ENCODE peak calls at places on chromosomes 12 and 14, in seven cellular contexts. V is HepG2, G is adrenal gland, P is heart right ventricle, B is vagina, X is PC-3, W is MM.1S. Y is an unnamed sample. For H3K4me1, the result is how much of the 10 kb centered on the place peaks cover.

GRCh38 chr14:60723218-60724079 is 702 bp downstream of the SIX4 start:
- DNase-seq in V (no peak), G (peak), P (peak), B (no peak), X (peak), W (peak), Y (peak)

GRCh38 chr14:94384342-94384741 is 4.1 kb downstream of the SERPINA1 start:
- DNase-seq in V (no peak), G (no peak), P (no peak), B (no peak), X (no peak), W (no peak), Y (no peak)

GRCh38 chr12:21757665-21758064 is 16.8 kb downstream of the KCNJ8 start:
- DNase-seq in V (no peak), G (no peak), P (no peak), B (no peak), X (no peak), W (no peak), Y (no peak)

GRCh38 chr12:24902521-24903304 is 46.2 kb downstream of the BCAT1 start:
- DNase-seq in V (no peak), G (no peak), P (no peak), B (no peak), X (no peak), W (no peak), Y (peak)

GRCh38 chr12:62466018-62466595 is 519 bp upstream of the MON2 start:
- DNase-seq in V (peak), G (peak), P (peak), B (no peak), X (peak), W (peak), Y (no peak)

GRCh38 chr12:109308534-109309440 is at the start of gene FOXN4:
- DNase-seq in V (no peak), G (no peak), P (no peak), B (no peak), X (no peak), W (no peak), Y (no peak)

GRCh38 chr14:22781606-22782000 is 15.1 kb downstream of the OXA1L start:
- DNase-seq in V (no peak), G (no peak), P (no peak), B (no peak), X (peak), W (no peak), Y (no peak)

GRCh38 chr12:103547929-103548328 is 39.1 kb upstream of the STAB2 start:
- DNase-seq in V (no peak), G (no peak), P (no peak), B (no peak), X (no peak), W (no peak), Y (no peak)

GRCh38 chr12:10722502-10722904 is 620 bp downstream of the YBX3 start:
- DNase-seq in V (peak), G (peak), P (peak), B (no peak), X (peak), W (peak), Y (peak)

GRCh38 chr12:11730299-11731041 is 81.0 kb downstream of the ETV6 start:
- DNase-seq in V (no peak), G (no peak), P (no peak), B (no peak), X (peak), W (no peak), Y (no peak)

GRCh38 chr12:90909069-90909676 is 45.8 kb downstream of the CCER1 start:
- DNase-seq in V (peak), G (peak), P (peak), B (no peak), X (peak), W (peak), Y (no peak)

GRCh38 chr14:58875613-58876012 is 237.9 kb downstream of the DACT1 start:
- DNase-seq in V (no peak), G (no peak), P (no peak), B (no peak), X (no peak), W (no peak), Y (no peak)

GRCh38 chr12:128976120-128976519 is 122.8 kb downstream of the GLT1D1 start:
- DNase-seq in V (no peak), G (no peak), P (no peak), B (no peak), X (peak), W (no peak), Y (no peak)

GRCh38 chr12:104605685-104606084 is 148.9 kb downstream of the CHST11 start:
- DNase-seq in V (no peak), G (peak), P (peak), B (no peak), X (no peak), W (no peak), Y (no peak)

GRCh38 chr12:24937553-24938244 is 11.2 kb downstream of the BCAT1 start:
- DNase-seq in V (no peak), G (no peak), P (no peak), B (no peak), X (no peak), W (no peak), Y (no peak)

GRCh38 chr12:26870491-26871419 is 37.8 kb upstream of the ITPR2 start:
- DNase-seq in V (no peak), G (peak), P (peak), B (no peak), X (peak), W (peak), Y (no peak)

GRCh38 chr14:88974991-88975835 is 150.8 kb downstream of the TTC8 start:
- DNase-seq in V (no peak), G (no peak), P (no peak), B (no peak), X (no peak), W (no peak), Y (no peak)

GRCh38 chr14:89750909-89751502 is 203.5 kb downstream of the EFCAB11 start:
- DNase-seq in V (no peak), G (no peak), P (no peak), B (no peak), X (no peak), W (no peak), Y (no peak)

GRCh38 chr14:92728781-92729364 is 19.6 kb downstream of the LGMN start:
- DNase-seq in V (no peak), G (peak), P (no peak), B (no peak), X (peak), W (no peak), Y (no peak)

GRCh38 chr14:81710232-81710845 is 176.7 kb upstream of the SEL1L start:
- DNase-seq in V (peak), G (peak), P (peak), B (no peak), X (peak), W (peak), Y (no peak)

GRCh38 chr12:66066071-66066928 is 64.2 kb downstream of the LLPH start:
- DNase-seq in V (peak), G (no peak), P (no peak), B (no peak), X (no peak), W (peak), Y (no peak)

GRCh38 chr14:86796221-86797074 is 1196.5 kb downstream of the GALC start:
- DNase-seq in V (peak), G (no peak), P (no peak), B (no peak), X (no peak), W (no peak), Y (no peak)

GRCh38 chr12:104012331-104012730 is 37.7 kb downstream of the GLT8D2 start:
- DNase-seq in V (no peak), G (no peak), P (no peak), B (no peak), X (no peak), W (no peak), Y (no peak)

GRCh38 chr12:109139360-109139759 is 23.0 kb downstream of the ACACB start:
- DNase-seq in V (no peak), G (no peak), P (no peak), B (no peak), X (no peak), W (no peak), Y (no peak)

GRCh38 chr14:88191605-88192004 is 131.5 kb downstream of the KCNK10 start:
- DNase-seq in V (no peak), G (no peak), P (no peak), B (no peak), X (no peak), W (no peak), Y (no peak)

GRCh38 chr12:82740-83139 is 16.2 kb downstream of the IQSEC3 start:
- DNase-seq in V (no peak), G (no peak), P (no peak), B (peak), X (no peak), W (no peak), Y (no peak)

GRCh38 chr12:104522985-104523719 is 66.4 kb downstream of the CHST11 start:
- DNase-seq in V (no peak), G (no peak), P (no peak), B (no peak), X (peak), W (peak), Y (no peak)

GRCh38 chr12:114936148-114937099 is 252.4 kb upstream of the TBX3 start:
- DNase-seq in V (no peak), G (no peak), P (no peak), B (no peak), X (peak), W (no peak), Y (no peak)

GRCh38 chr12:127295630-127296029 is 971.3 kb upstream of the TMEM132C start:
- DNase-seq in V (no peak), G (no peak), P (no peak), B (no peak), X (no peak), W (no peak), Y (no peak)

GRCh38 chr12:92597997-92598396 is 104.8 kb upstream of the PLEKHG7 start:
- DNase-seq in V (no peak), G (no peak), P (no peak), B (no peak), X (peak), W (no peak), Y (no peak)

GRCh38 chr14:97106166-97106565 is 309.0 kb downstream of the VRK1 start:
- DNase-seq in V (no peak), G (no peak), P (no peak), B (no peak), X (no peak), W (no peak), Y (no peak)

GRCh38 chr14:96362071-96362964 is 823 bp downstream of the ATG2B start:
- DNase-seq in V (peak), G (peak), P (peak), B (no peak), X (peak), W (peak), Y (no peak)

GRCh38 chr12:65741662-65742480 is 82.4 kb upstream of the HMGA2 start:
- DNase-seq in V (peak), G (no peak), P (peak), B (no peak), X (no peak), W (no peak), Y (no peak)

GRCh38 chr14:71319646-71320045 is 412.4 kb downstream of the PCNX1 start:
- DNase-seq in V (no peak), G (no peak), P (no peak), B (peak), X (peak), W (peak), Y (no peak)

GRCh38 chr14:52061380-52061779 is 7.5 kb downstream of the NID2 start:
- DNase-seq in V (no peak), G (no peak), P (peak), B (no peak), X (no peak), W (no peak), Y (no peak)

GRCh38 chr14:32933943-32934890 is 4.5 kb upstream of the NPAS3 start:
- DNase-seq in V (no peak), G (peak), P (no peak), B (no peak), X (peak), W (no peak), Y (peak)

GRCh38 chr12:76633415-76633814 is 73.8 kb upstream of the OSBPL8 start:
- DNase-seq in V (no peak), G (no peak), P (peak), B (no peak), X (peak), W (no peak), Y (no peak)

GRCh38 chr12:110635055-110635454 is 21.1 kb downstream of the TCTN1 start:
- DNase-seq in V (no peak), G (no peak), P (no peak), B (no peak), X (no peak), W (no peak), Y (no peak)

GRCh38 chr12:31567029-31567428 is 23.9 kb downstream of the DENND5B start:
- DNase-seq in V (no peak), G (no peak), P (no peak), B (no peak), X (no peak), W (no peak), Y (no peak)

GRCh38 chr12:121127501-121127900 is 5.2 kb upstream of the P2RX7 start:
- DNase-seq in V (no peak), G (no peak), P (no peak), B (no peak), X (no peak), W (no peak), Y (no peak)
- TF ChIP-seq CTCF in V (no peak), G (no peak), P (no peak), B (no peak), X (no peak), W (no peak), Y (no peak)

GRCh38 chr12:9649532-9649940 is 20.0 kb upstream of the CLEC2D start:
- DNase-seq in V (no peak), G (no peak), P (no peak), B (no peak), X (no peak), W (peak), Y (no peak)

GRCh38 chr12:9647825-9648700 is 21.4 kb upstream of the CLEC2D start:
- DNase-seq in V (peak), G (peak), P (peak), B (no peak), X (peak), W (peak), Y (peak)

GRCh38 chr12:9651265-9651729 is 18.2 kb upstream of the CLEC2D start:
- DNase-seq in V (no peak), G (no peak), P (no peak), B (no peak), X (peak), W (no peak), Y (no peak)

GRCh38 chr12:9646794-9647622 is 22.5 kb upstream of the CLEC2D start:
- DNase-seq in V (no peak), G (no peak), P (no peak), B (no peak), X (peak), W (no peak), Y (no peak)

GRCh38 chr12:9648701-9649531 is 20.6 kb upstream of the CLEC2D start:
- DNase-seq in V (no peak), G (no peak), P (no peak), B (no peak), X (no peak), W (peak), Y (no peak)
- H3K4me1 ChIP-seq in V (under half), G (under half), P (under half), B (under half), X (under half), W (under half), Y (under half)

DNA sequence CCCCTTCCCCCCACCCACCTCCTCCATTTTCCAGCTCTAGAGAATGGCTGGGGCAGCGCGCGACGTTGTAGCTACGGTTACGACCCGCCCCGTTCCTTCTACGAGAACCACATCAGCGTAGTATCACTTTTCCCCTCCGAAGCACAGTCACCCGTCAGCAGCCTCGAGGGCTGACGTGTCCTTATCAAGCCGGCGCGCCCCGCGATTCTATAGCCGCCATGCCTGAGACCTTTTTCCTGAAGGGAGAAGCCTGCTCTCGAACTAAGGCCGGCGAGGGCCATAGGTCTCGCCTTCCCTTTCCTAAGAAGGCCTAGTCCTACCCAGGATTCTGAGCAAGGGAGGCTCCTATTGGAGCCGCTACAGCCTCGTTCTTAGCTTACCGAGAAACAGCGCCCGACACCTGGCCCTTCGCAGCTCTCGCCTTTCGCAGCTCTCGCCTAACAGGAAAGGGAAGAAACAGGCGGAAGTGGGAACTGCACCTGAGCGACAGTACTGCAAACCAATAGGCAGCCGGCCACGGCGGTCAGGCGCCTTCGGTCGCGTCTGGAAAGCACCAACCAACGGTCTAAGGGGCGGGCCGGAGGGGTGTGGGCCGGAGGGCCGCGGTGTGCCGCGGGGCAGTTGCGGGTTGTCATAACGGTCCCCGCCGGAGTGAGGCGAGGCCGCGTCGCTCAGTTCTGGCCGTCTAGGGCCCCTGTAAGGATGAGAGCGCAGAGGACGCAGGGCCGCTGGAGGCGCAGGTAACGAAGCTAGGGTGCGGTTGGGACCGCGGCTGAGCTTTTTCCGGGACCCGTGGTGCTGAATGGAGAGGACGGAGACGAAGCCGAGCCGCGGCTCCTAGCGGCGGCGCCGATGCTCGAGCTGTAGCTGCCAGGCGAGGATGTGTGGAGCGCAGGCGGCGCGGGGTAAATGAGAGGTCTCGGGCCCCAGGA is at the start of the genes MGAT2 and RPL36AL:
- DNase-seq in V (peak), G (peak), P (peak), B (peak), X (peak), W (peak), Y (peak)
- TF ChIP-seq CTCF in V (peak), G (peak), P (no peak), B (no peak), X (peak), W (peak), Y (peak)

GRCh38 chr12:94267530-94267877 is 119.1 kb downstream of the PLXNC1 start:
- DNase-seq in V (no peak), G (no peak), P (no peak), B (no peak), X (no peak), W (no peak), Y (no peak)

GRCh38 chr12:94267907-94268575 is 119.7 kb downstream of the PLXNC1 start:
- DNase-seq in V (no peak), G (no peak), P (no peak), B (no peak), X (no peak), W (no peak), Y (no peak)

GRCh38 chr12:94266390-94266789 is 118.0 kb downstream of the PLXNC1 start:
- DNase-seq in V (no peak), G (no peak), P (no peak), B (no peak), X (no peak), W (no peak), Y (no peak)

GRCh38 chr12:94265966-94266365 is 117.6 kb downstream of the PLXNC1 start:
- DNase-seq in V (no peak), G (no peak), P (no peak), B (no peak), X (no peak), W (no peak), Y (no peak)

DNA sequence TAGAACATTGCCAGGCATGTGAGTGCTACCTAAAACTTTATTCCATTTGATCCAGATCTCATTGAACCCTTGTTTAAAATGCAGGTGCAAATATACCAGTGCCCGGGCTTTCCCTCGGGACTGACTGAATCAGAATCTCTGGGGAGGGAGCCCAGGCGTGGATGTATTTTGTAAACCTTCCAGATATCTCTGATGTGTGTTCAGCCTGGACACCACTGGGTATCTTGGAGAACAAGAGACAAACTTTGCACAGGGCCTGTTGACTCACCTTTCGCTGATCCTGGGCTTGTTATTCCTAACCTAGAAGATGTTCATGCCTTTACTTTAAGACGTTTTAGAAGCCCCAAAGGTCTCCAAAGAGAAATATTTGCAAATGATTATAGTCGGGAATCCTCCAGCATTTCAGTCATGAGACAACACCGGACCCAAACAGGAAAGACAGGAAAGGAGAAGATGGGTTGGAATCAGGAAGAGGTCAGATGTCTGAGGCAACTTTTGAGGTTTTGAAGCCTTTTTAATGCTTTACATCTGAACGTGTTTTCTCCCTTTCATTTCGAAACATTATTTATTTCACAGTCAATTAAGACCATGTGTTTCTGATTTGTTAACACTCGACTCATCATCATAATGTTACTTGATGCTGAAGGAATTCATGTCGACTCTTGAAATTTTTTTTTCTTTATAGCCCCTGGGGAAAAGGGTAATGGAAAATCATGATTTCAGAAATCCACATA is 118.6 kb downstream of the PLXNC1 start:
- DNase-seq in V (no peak), G (no peak), P (no peak), B (no peak), X (no peak), W (no peak), Y (no peak)
- H3K4me1 ChIP-seq in V (under half), G (under half), P (under half), B (under half), X (under half), W (under half), Y (under half)

DNA sequence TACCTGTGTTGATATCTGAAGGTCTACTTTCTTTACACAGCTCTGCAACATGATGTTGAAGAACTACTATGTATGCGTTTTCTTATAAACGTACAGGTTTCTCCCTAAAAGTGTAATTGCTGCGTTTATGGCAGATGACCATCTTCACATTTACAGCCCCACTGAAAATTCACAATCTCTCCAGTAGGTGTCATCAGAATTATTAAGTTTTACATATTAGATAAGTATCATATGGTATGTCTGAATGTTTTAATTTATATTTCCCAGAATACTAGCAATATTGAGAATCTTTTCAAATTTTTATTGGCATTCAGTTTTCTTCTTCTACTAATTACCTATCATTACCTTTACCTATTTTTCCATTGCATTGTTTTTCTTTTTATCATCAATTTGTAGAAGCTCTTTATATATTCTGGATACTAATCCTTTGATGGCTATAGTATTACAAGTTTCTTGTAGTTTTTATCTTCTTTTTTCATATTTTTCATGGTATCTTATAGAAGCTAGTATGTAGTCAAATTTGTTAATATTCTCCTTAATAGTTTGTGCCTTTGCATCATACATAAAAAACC is 123.5 kb downstream of the CAPZA3 start:
- DNase-seq in V (peak), G (no peak), P (no peak), B (no peak), X (peak), W (peak), Y (no peak)
- TF ChIP-seq CTCF in V (peak), G (peak), P (peak), B (no peak), X (peak), W (peak), Y (peak)

Y was measured in kidney.